ENCODE peak calls at places on chromosomes 7 and 10, in ten cellular contexts. O is Peyer's patch, M is Calu3, T is cardiac muscle cell, S is psoas muscle, P is MCF 10A, L is mammary epithelial cell, Q is fibroblast of mammary gland, V is progenitor cell of endocrine pancreas, X is foreskin fibroblast. K is an unnamed sample.

GRCh38 chr7:158355456-158356065 is 232.1 kb downstream of the PTPRN2 start:
- DNase-seq in T (no peak), V (no peak), Q (no peak), X (no peak), O (no peak), L (no peak), S (no peak), P (peak), M (no peak), K (no peak)

GRCh38 chr7:12221414-12221813 is 10.3 kb downstream of the TMEM106B start:
- DNase-seq in M (no peak), P (no peak), S (no peak), Q (no peak), T (no peak), V (no peak), O (no peak), X (no peak), L (no peak), K (no peak)

GRCh38 chr7:128691227-128691626 is 19.1 kb downstream of the GARIN1A start:
- DNase-seq in S (no peak), Q (no peak), X (no peak), T (no peak), V (no peak), O (no peak), M (no peak), P (no peak), L (no peak), K (no peak)

GRCh38 chr10:14507156-14507555 is 176.4 kb upstream of the FRMD4A start:
- DNase-seq in P (no peak), V (no peak), T (no peak), X (no peak), Q (no peak), M (no peak), L (no peak), O (peak), S (no peak), K (no peak)

GRCh38 chr10:70589762-70590662 is 12.5 kb downstream of the PRF1 start:
- DNase-seq in M (no peak), T (no peak), O (peak), S (no peak), V (no peak), Q (peak), P (no peak), X (peak), L (no peak), K (no peak)

GRCh38 chr7:17948503-17949238 is 8.4 kb upstream of the SNX13 start:
- DNase-seq in S (no peak), P (peak), T (no peak), L (peak), M (no peak), O (no peak), X (peak), Q (peak), V (no peak), K (no peak)

GRCh38 chr7:63031838-63032436 is 966.7 kb upstream of the ZNF722 start:
- DNase-seq in Q (no peak), L (no peak), S (no peak), X (no peak), O (no peak), T (no peak), P (no peak), V (no peak), M (no peak), K (no peak)

GRCh38 chr10:100621360-100622205 is 85.8 kb downstream of the HIF1AN start:
- DNase-seq in S (no peak), Q (peak), O (no peak), M (no peak), V (no peak), X (peak), P (no peak), T (no peak), L (no peak), K (no peak)

GRCh38 chr10:98460837-98461499 is 14.2 kb upstream of the HPS1 start:
- DNase-seq in L (peak), O (no peak), M (peak), P (peak), V (no peak), T (peak), Q (peak), S (no peak), X (peak), K (no peak)

GRCh38 chr7:2520131-2520807 is 695 bp downstream of the LFNG start:
- DNase-seq in O (peak), T (peak), X (peak), S (peak), P (peak), Q (no peak), M (peak), V (no peak), L (peak), K (no peak)

GRCh38 chr10:4543943-4544540 is 282.0 kb upstream of the AKR1E2 start:
- DNase-seq in L (no peak), M (no peak), Q (peak), V (no peak), S (no peak), T (no peak), P (no peak), X (peak), O (no peak), K (no peak)

GRCh38 chr10:4546500-4546899 is 279.5 kb upstream of the AKR1E2 start:
- DNase-seq in Q (peak), S (no peak), V (no peak), L (peak), M (peak), T (no peak), X (peak), O (no peak), P (no peak), K (no peak)

GRCh38 chr10:4538016-4538415 is 288.0 kb upstream of the AKR1E2 start:
- DNase-seq in Q (peak), O (no peak), V (no peak), S (no peak), L (no peak), P (no peak), X (no peak), M (no peak), T (no peak), K (no peak)

GRCh38 chr10:4545077-4545476 is 280.9 kb upstream of the AKR1E2 start:
- DNase-seq in V (no peak), X (peak), P (no peak), M (no peak), T (no peak), S (no peak), L (no peak), O (no peak), Q (peak), K (no peak)

GRCh38 chr10:4541292-4541691 is 284.7 kb upstream of the AKR1E2 start:
- DNase-seq in M (peak), P (peak), X (peak), V (no peak), O (no peak), Q (peak), S (no peak), T (no peak), L (peak), K (no peak)
- TF ChIP-seq CTCF in M (no peak), P (no peak), X (peak), V (no peak), O (no peak), Q (peak), S (no peak), T (peak), L (peak), K (no peak)

GRCh38 chr7:142414915-142415314 is 157.1 kb upstream of the PRSS58 start:
- DNase-seq in M (no peak), P (no peak), X (no peak), L (no peak), S (no peak), O (no peak), T (no peak), Q (no peak), V (no peak), K (no peak)

GRCh38 chr7:142413280-142414000 is 155.6 kb upstream of the PRSS58 start:
- DNase-seq in Q (no peak), X (no peak), T (no peak), S (no peak), O (no peak), M (no peak), P (no peak), V (no peak), L (peak), K (no peak)

GRCh38 chr7:142414135-142414534 is 156.3 kb upstream of the PRSS58 start:
- DNase-seq in S (no peak), L (no peak), O (no peak), M (no peak), P (no peak), X (no peak), T (no peak), V (no peak), Q (no peak), K (no peak)

GRCh38 chr7:142420554-142421362 is 162.9 kb upstream of the PRSS58 start:
- DNase-seq in S (no peak), P (peak), M (peak), V (no peak), T (peak), L (peak), X (peak), Q (peak), O (no peak), K (no peak)

GRCh38 chr7:142418316-142418715 is 160.5 kb upstream of the PRSS58 start:
- DNase-seq in S (no peak), X (no peak), L (no peak), P (no peak), V (no peak), Q (no peak), T (no peak), M (no peak), O (no peak), K (no peak)
- TF ChIP-seq CTCF in S (no peak), X (no peak), L (no peak), P (no peak), V (no peak), Q (no peak), T (no peak), M (no peak), O (no peak), K (no peak)

DNA sequence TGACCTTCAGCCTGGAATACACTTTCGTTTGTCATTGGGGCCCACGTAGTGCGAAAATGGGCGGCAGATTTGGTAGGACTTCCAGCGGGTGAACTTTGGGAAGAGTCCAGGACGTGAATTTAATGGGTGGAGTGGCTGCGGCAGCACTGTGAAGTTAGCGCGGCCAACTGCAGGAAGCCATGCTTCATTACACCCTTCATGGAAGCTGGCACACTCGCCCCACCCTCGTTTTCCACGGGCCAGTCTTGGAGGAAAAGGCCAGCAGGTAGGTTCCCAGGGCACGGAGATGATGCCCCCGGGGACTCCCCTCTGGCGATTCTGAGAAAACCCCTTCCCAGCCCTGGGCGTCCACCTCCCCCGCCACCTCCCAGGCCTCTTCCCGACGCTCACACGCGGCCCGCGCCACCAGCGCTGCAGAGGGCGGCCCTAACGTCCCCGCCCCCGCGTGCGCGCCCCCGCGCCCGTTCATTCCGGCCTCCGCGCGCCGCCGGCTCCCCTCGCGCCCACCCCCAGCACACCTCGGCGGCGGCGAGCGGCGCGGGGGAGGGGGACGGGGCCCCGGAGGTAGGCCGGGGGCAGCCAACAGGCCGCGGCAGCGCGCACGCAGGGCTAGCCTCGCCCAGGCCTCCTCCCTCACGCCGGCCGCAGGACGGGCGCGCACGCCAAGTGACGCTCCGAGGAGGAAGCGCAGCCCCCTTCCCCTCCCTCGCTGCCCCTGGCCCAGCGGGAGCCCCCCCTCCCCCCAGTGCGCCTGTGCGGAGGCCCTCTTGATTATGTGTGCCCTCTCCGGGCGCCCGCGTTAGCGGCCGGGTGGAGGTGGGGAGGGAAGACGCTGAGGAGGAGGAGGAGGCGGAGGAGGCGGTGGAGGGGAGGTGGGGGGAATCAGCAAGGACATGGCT is at the start of gene MLLT10:
- DNase-seq in S (peak), O (peak), V (peak), T (peak), X (peak), L (peak), M (peak), Q (peak), P (peak), K (peak)
- TF ChIP-seq CTCF in S (peak), O (peak), V (peak), T (peak), X (peak), L (peak), M (no peak), Q (peak), P (no peak), K (no peak)

DNA sequence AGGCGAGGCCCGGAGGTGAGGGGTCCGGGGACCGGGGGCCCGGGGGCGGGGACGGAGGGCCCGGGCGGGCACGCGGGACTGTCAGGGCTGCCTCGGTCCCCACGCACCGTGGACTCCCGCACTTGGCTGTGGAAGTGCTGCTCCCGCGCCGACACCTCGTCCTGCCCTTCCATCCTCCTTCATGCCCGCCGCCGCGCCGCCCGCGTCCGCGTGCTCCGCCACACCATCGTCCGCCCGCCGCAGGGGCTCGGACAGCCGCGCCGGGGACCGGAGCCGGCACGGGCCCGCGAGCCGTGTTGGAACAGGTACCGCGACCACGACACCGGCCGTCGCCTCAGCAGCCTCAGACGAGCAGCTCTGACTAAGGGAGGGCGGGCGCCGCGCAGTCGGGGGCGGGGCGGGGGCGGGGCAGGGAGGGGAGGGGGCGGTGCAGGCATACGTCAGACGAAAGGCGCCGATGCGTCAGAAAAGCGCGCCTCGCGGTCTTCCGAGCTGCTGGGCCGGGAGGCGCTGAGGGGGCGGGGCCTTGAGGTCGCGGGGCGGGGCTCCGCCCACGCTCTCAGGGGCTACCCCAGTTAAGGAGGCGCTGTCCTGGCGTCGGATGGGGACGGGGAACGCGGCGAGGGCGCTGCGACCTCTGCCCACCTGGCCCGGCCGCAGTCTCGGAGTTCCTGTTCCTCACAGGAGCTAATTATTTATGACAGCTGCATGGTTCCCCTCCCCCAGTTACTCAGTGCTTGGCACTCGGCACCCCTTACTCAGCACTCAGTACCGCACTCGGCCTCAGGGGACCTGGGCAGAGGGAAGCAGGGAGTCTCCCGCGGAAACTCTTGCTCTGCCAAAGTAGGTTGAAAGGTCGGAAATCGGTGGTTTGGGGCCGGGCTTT is at the start of gene LMBR1:
- DNase-seq in V (peak), L (peak), T (peak), X (peak), P (peak), S (peak), O (peak), M (peak), Q (peak), K (peak)
- TF ChIP-seq CTCF in V (peak), L (peak), T (peak), X (peak), P (peak), S (peak), O (peak), M (peak), Q (peak), K (no peak)

GRCh38 chr10:86594535-86594934 is 59.8 kb upstream of the OPN4 start:
- DNase-seq in O (no peak), M (no peak), P (peak), X (peak), V (no peak), S (no peak), L (peak), Q (peak), T (no peak), K (no peak)

GRCh38 chr10:86595496-86595895 is 58.9 kb upstream of the OPN4 start:
- DNase-seq in Q (no peak), S (no peak), T (no peak), V (no peak), P (no peak), O (no peak), M (no peak), X (no peak), L (no peak), K (no peak)

GRCh38 chr10:86596266-86596665 is 58.1 kb upstream of the OPN4 start:
- DNase-seq in P (peak), L (no peak), S (no peak), M (no peak), O (no peak), Q (peak), V (no peak), X (peak), T (no peak), K (no peak)

GRCh38 chr10:86591436-86591835 is 62.9 kb upstream of the OPN4 start:
- DNase-seq in T (no peak), L (no peak), O (no peak), X (no peak), S (no peak), V (no peak), M (no peak), Q (no peak), P (no peak), K (no peak)

GRCh38 chr10:86592413-86592812 is 61.9 kb upstream of the OPN4 start:
- DNase-seq in L (peak), P (peak), X (no peak), V (no peak), T (peak), O (no peak), M (peak), Q (no peak), S (no peak), K (no peak)
- TF ChIP-seq CTCF in L (peak), P (no peak), X (no peak), V (peak), T (peak), O (no peak), M (no peak), Q (no peak), S (no peak), K (no peak)

GRCh38 chr10:96130326-96130758 is 245 bp downstream of the ZNF518A start:
- DNase-seq in L (no peak), O (peak), V (peak), M (peak), Q (no peak), S (peak), T (peak), X (peak), P (peak), K (peak)
- TF ChIP-seq CTCF in L (no peak), O (no peak), V (peak), M (no peak), Q (no peak), S (no peak), T (no peak), X (no peak), P (no peak), K (no peak)

K was measured in activated B cell treated with CpG ODN at 0.5 μM for 24 hours.